ENCODE peak calls at places on chromosomes 13 and 19, in nine cellular contexts. S is fibroblast of the aortic adventitia, E is dorsolateral prefrontal cortex, U is right atrium auricular region, V is cardiac muscle cell, B is neural progenitor cell, J is progenitor cell of endocrine pancreas, Z is lung, M is IMR-90. H is an unnamed sample.

GRCh38 chr13:63156816-63157215 is 1741.2 kb upstream of the PCDH20 start:
- DNase-seq in Z (no peak), M (no peak), E (no peak), V (no peak), S (no peak), J (no peak), U (no peak), B (no peak), H (no peak)

GRCh38 chr13:37065893-37066526 is 6.5 kb upstream of the SUPT20H start:
- DNase-seq in Z (no peak), V (no peak), E (no peak), B (no peak), J (no peak), S (no peak), U (no peak), M (no peak), H (no peak)

GRCh38 chr19:29873024-29873800 is 61.4 kb downstream of the CCNE1 start:
- DNase-seq in J (peak), M (no peak), E (peak), B (peak), S (no peak), U (no peak), V (peak), Z (peak), H (peak)

GRCh38 chr13:73657821-73658540 is 476.2 kb downstream of the KLF12 start:
- DNase-seq in S (peak), B (no peak), E (no peak), J (no peak), V (no peak), U (peak), Z (no peak), M (no peak), H (no peak)

GRCh38 chr13:35822666-35823065 is 308.5 kb downstream of the DCLK1 start:
- DNase-seq in V (no peak), E (no peak), U (no peak), B (peak), Z (no peak), J (no peak), S (no peak), M (no peak), H (no peak)

GRCh38 chr19:38736413-38737280 is 7.6 kb downstream of the CAPN12 start:
- DNase-seq in B (peak), Z (peak), E (no peak), S (no peak), U (no peak), J (peak), V (peak), M (no peak), H (no peak)

GRCh38 chr13:97875911-97876310 is 77.6 kb upstream of the IPO5 start:
- DNase-seq in S (no peak), Z (no peak), J (no peak), E (no peak), B (no peak), V (no peak), U (no peak), M (no peak), H (no peak)

GRCh38 chr19:35013820-35014754 is 14.0 kb downstream of the GRAMD1A start:
- DNase-seq in J (no peak), B (no peak), S (no peak), U (no peak), M (no peak), Z (no peak), V (no peak), E (no peak), H (no peak)

GRCh38 chr13:20177049-20177831 is 15.5 kb downstream of the GJB2 start:
- DNase-seq in S (no peak), M (no peak), J (no peak), U (no peak), Z (no peak), V (no peak), B (no peak), E (no peak), H (no peak)

GRCh38 chr13:22945321-22946226 is 235.2 kb upstream of the SGCG start:
- DNase-seq in E (no peak), Z (peak), M (no peak), S (no peak), B (no peak), V (no peak), U (no peak), J (no peak), H (peak)

GRCh38 chr13:30818323-30818960 is 83.1 kb downstream of the ALOX5AP start:
- DNase-seq in V (peak), M (peak), E (no peak), U (peak), Z (peak), S (peak), J (no peak), B (no peak), H (no peak)

GRCh38 chr19:50449236-50449899 is 16.7 kb downstream of the MYBPC2 start:
- DNase-seq in B (no peak), U (no peak), M (no peak), J (no peak), S (no peak), V (no peak), Z (no peak), E (no peak), H (no peak)

GRCh38 chr19:42276284-42276683 is 7.2 kb downstream of the CIC start:
- DNase-seq in S (no peak), Z (no peak), B (no peak), M (no peak), E (no peak), V (no peak), J (no peak), U (no peak), H (no peak)

GRCh38 chr19:46426506-46427162 is 2.1 kb downstream of the PNMA8C start:
- DNase-seq in E (peak), U (no peak), S (peak), J (peak), Z (peak), V (peak), B (peak), M (peak), H (peak)

GRCh38 chr19:31533114-31533513 is 183.9 kb upstream of the TSHZ3 start:
- DNase-seq in J (no peak), M (no peak), S (no peak), B (no peak), E (no peak), V (no peak), U (peak), Z (no peak), H (peak)

GRCh38 chr19:39802958-39803357 is 24.3 kb downstream of the LEUTX start:
- DNase-seq in Z (no peak), V (no peak), E (no peak), J (no peak), B (peak), U (no peak), S (no peak), M (no peak), H (no peak)

GRCh38 chr19:14114854-14115253 is 2.7 kb downstream of the PRKACA start:
- DNase-seq in J (no peak), V (peak), M (no peak), S (no peak), Z (peak), B (peak), U (peak), E (no peak), H (no peak)

GRCh38 chr19:6457958-6458694 is 1.5 kb downstream of the SLC25A23 start:
- DNase-seq in V (no peak), S (no peak), U (no peak), E (no peak), M (no peak), B (no peak), Z (no peak), J (no peak), H (no peak)

GRCh38 chr19:35644987-35645679 is 3.0 kb upstream of the COX6B1 start:
- DNase-seq in B (peak), S (peak), E (peak), J (peak), M (peak), U (peak), V (peak), Z (peak), H (no peak)

GRCh38 chr13:81080911-81081454 is 740.1 kb upstream of the SPRY2 start:
- DNase-seq in B (no peak), E (no peak), S (no peak), Z (no peak), J (no peak), M (no peak), V (no peak), U (no peak), H (no peak)

GRCh38 chr19:47363758-47364529 is 14.8 kb downstream of the DHX34 start:
- DNase-seq in V (no peak), S (no peak), E (no peak), Z (no peak), J (no peak), B (peak), M (peak), U (no peak), H (no peak)

GRCh38 chr19:27746691-27747380 is 1466.1 kb downstream of the UQCRFS1 start:
- DNase-seq in S (peak), Z (peak), V (peak), B (peak), M (peak), J (no peak), E (peak), U (peak), H (peak)

GRCh38 chr19:46271488-46272197 is 25.2 kb upstream of the HIF3A start:
- DNase-seq in J (no peak), B (no peak), M (peak), S (peak), Z (no peak), V (no peak), E (no peak), U (no peak), H (no peak)

GRCh38 chr13:90510319-90510718 is 837.2 kb upstream of the MIR17HG start:
- DNase-seq in M (no peak), E (no peak), J (no peak), U (no peak), Z (no peak), B (no peak), S (no peak), V (no peak), H (no peak)

GRCh38 chr19:48059331-48059730 is 15.5 kb upstream of the CABP5 start:
- DNase-seq in V (no peak), B (no peak), S (no peak), U (no peak), J (no peak), M (no peak), E (no peak), Z (no peak), H (no peak)

GRCh38 chr13:47999973-48000372 is 1.1 kb downstream of the SUCLA2 start:
- DNase-seq in B (no peak), M (no peak), Z (no peak), U (no peak), S (no peak), V (no peak), J (no peak), E (no peak), H (no peak)

GRCh38 chr19:21483589-21484170 is 21.7 kb upstream of the ZNF429 start:
- DNase-seq in U (no peak), J (no peak), M (no peak), E (no peak), V (peak), B (peak), S (peak), Z (peak), H (no peak)

GRCh38 chr19:5042556-5042955 is 73.6 kb downstream of the KDM4B start:
- DNase-seq in J (no peak), S (no peak), Z (no peak), E (no peak), B (peak), M (no peak), V (no peak), U (no peak), H (no peak)

GRCh38 chr13:95050800-95051620 is 250.2 kb downstream of the ABCC4 start:
- DNase-seq in U (no peak), M (no peak), E (no peak), B (no peak), Z (no peak), J (no peak), V (no peak), S (no peak), H (no peak)

GRCh38 chr13:104740616-104741222 is 1674.5 kb upstream of the SLC10A2 start:
- DNase-seq in Z (no peak), J (no peak), V (no peak), M (no peak), U (no peak), S (no peak), E (no peak), B (no peak), H (no peak)

GRCh38 chr19:45781282-45782161 is 768 bp downstream of the DMPK start:
- DNase-seq in J (no peak), B (no peak), Z (no peak), M (no peak), V (no peak), U (no peak), S (no peak), E (no peak), H (no peak)

GRCh38 chr19:5103061-5103701 is 134.3 kb downstream of the KDM4B start:
- DNase-seq in S (peak), U (peak), J (no peak), Z (no peak), M (peak), E (no peak), V (no peak), B (no peak), H (no peak)

GRCh38 chr19:9910625-9911024 is 25.7 kb downstream of the OLFM2 start:
- DNase-seq in B (no peak), M (no peak), V (no peak), Z (no peak), S (no peak), J (no peak), E (no peak), U (no peak), H (no peak)

GRCh38 chr13:77022341-77022740 is 4.6 kb downstream of the FBXL3 start:
- DNase-seq in B (no peak), U (no peak), S (peak), E (no peak), Z (no peak), M (peak), V (no peak), J (no peak), H (no peak)

GRCh38 chr13:70253834-70254233 is 145.6 kb upstream of the KLHL1 start:
- DNase-seq in U (no peak), J (no peak), V (peak), Z (no peak), B (no peak), E (no peak), M (no peak), S (no peak), H (no peak)

GRCh38 chr19:47272448-47273312 is 2.0 kb upstream of the INAFM1 start:
- DNase-seq in B (peak), U (peak), S (peak), V (no peak), M (no peak), J (no peak), Z (no peak), E (no peak), H (no peak)

GRCh38 chr19:30226464-30227070 is 145.6 kb upstream of the ZNF536 start:
- DNase-seq in J (no peak), V (no peak), B (peak), S (no peak), M (no peak), U (no peak), E (no peak), Z (no peak), H (no peak)

GRCh38 chr19:15436826-15437110 is 13.0 kb downstream of the WIZ start:
- DNase-seq in S (no peak), Z (no peak), E (no peak), M (no peak), B (no peak), V (no peak), J (no peak), U (no peak), H (no peak)

GRCh38 chr13:26255717-26256277 is 1.9 kb downstream of the CDK8 start:
- DNase-seq in V (peak), B (no peak), J (no peak), U (no peak), S (peak), Z (no peak), E (no peak), M (peak), H (no peak)

GRCh38 chr13:111876506-111876905 is 190.4 kb upstream of the SOX1 start:
- DNase-seq in S (no peak), J (no peak), Z (peak), V (no peak), E (no peak), U (no peak), B (no peak), M (no peak), H (peak)
- TF ChIP-seq CTCF in S (no peak), J (no peak), Z (no peak), V (no peak), E (no peak), U (no peak), B (no peak), M (no peak), H (no peak)

GRCh38 chr19:12770922-12771321 is 4.4 kb downstream of the HOOK2 start:
- DNase-seq in Z (no peak), B (no peak), E (no peak), V (no peak), U (no peak), M (no peak), J (no peak), S (no peak), H (no peak)

GRCh38 chr19:12772323-12772722 is 3.0 kb downstream of the HOOK2 start:
- DNase-seq in U (peak), J (no peak), Z (no peak), M (no peak), V (no peak), E (no peak), S (peak), B (no peak), H (no peak)

GRCh38 chr19:12777217-12778019 is 2.1 kb upstream of the HOOK2 start:
- DNase-seq in M (peak), E (peak), S (peak), Z (peak), B (peak), U (no peak), V (peak), J (peak), H (peak)

GRCh38 chr19:12774588-12775555 is at the start of gene HOOK2:
- DNase-seq in Z (peak), J (peak), M (no peak), E (no peak), V (no peak), U (no peak), S (no peak), B (peak), H (no peak)

GRCh38 chr19:12773571-12773970 is 1.8 kb downstream of the HOOK2 start:
- DNase-seq in M (peak), B (no peak), Z (no peak), E (no peak), S (peak), V (no peak), J (no peak), U (no peak), H (no peak)
- TF ChIP-seq CTCF in M (peak), B (peak), Z (no peak), E (peak), S (peak), V (peak), J (no peak), U (no peak), H (peak)

GRCh38 chr19:3146677-3147100 is 10.9 kb downstream of the GNA15 start:
- DNase-seq in M (no peak), B (peak), E (no peak), Z (peak), J (peak), S (no peak), U (no peak), V (no peak), H (no peak)
- TF ChIP-seq CTCF in M (peak), B (peak), E (peak), Z (peak), J (peak), S (peak), U (peak), V (peak), H (peak)

DNA sequence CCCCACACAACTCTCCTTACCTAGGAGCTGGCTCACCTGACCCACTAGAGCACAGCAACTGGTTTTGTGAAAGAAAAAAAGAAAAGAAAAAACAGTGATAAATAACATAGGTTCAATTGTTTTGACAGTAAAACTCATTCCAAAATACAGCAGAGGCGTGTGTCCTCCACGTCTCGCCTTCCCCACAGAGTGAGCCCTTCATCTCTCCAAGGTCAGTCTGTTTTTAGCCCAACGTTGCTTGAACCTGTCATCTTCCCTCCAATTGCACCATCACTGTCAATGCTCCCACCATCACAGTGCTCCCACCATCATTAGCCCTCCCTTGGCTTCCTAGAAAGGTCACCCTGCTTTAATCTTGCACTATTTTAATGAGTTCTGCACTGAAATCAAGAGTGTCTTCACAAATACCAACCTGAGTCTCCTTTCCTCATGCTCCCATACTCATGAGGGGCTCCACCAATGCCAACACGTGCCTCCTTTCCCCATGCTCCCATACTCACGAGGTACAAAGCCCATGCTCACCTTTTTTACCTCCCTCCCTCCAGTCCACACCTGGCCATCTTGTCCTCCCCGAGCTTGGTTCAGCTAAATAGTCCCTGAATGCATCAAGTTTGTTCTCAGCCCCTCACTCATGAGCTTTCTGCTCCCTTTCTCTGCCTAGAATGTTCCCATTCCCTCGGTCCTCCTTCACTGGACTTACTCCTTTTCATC is 103.7 kb downstream of the IRS2 start:
- DNase-seq in U (no peak), Z (no peak), V (no peak), J (no peak), S (no peak), M (no peak), B (no peak), E (no peak), H (no peak)
- TF ChIP-seq CTCF in U (no peak), Z (no peak), V (no peak), J (no peak), S (no peak), M (no peak), B (no peak), E (no peak), H (no peak)

GRCh38 chr13:46307554-46307953 is 79.5 kb downstream of the RUBCNL start:
- DNase-seq in S (no peak), J (no peak), B (no peak), E (no peak), M (no peak), U (no peak), Z (no peak), V (no peak), H (no peak)
- TF ChIP-seq CTCF in S (no peak), J (no peak), B (no peak), E (no peak), M (no peak), U (no peak), Z (no peak), V (no peak), H (no peak)

DNA sequence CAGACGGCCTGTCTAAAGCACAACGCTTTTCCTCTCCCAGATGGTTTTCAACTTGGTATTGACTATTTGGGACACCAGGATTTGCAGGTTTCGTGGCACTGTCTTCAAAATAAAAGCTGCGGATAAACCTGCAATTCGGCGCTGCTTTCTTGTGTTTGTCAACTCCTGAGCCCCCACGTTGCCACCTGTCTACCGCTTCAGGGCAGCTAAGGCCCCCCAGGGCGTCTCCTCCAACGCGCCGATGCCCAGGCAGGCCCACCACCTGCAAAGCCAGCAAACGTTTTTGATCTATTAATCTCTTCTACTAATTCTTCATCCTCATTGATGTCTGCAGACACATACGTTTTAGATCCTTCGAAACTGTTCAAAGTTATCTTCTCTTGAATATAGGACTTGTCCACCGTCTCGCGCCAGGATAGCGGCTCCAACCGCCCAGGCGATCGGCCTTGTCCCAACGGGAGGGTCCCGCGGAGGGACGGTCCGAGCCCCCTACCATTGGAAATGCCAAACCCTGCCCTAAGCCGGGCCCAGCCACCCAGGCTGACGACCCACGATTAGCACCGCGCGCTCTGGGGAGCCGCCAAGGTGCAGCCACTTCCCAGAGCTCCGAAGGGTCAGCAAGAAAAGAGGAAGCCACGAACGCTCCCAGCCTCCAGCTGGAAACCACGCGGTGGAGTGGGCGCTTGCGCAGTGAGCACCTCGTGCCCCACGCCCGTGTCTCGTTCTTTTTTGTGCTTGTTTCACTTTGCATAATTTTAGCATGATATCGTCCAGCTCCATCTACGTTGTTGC is 23.4 kb upstream of the VN1R4 start:
- DNase-seq in M (no peak), J (no peak), Z (no peak), E (no peak), S (no peak), B (no peak), U (no peak), V (no peak), H (peak)
- TF ChIP-seq CTCF in M (no peak), J (no peak), Z (no peak), E (no peak), S (no peak), B (no peak), U (no peak), V (no peak), H (no peak)

H was measured in osteocyte.